ENCODE peak calls at places on chromosomes 16 and 17, in six cellular contexts. One of them, this sample, is unnamed.

GRCh38 chr16:11310997-11311561 is 29.9 kb upstream of the PRM1 start:
- DNase-seq in activated T-helper 2 cell treated with anti-CD3 and anti-CD28 coated beads, Interferon-gamma antibody, Interleukin-2, Interleukin-4, amounts not matched to agents 10 μg/mL and 5 μg/mL and 100 μg/mL, durations not matched to agents 14 hours and 24 hours and 36 hours: peak; percentile 65
- DNase-seq in NCI-H1092 treated with DMSO at 0.1 percent for 48 hours: no peak
- DNase-seq in activated CD8-positive, alpha-beta memory T cell treated with anti-CD3 and anti-CD28 coated beads for 4 hours: no peak
- DNase-seq in GOT3: no peak
- DNase-seq in non-pigmented ciliary epithelial cell: no peak
- DNase-seq in this sample: no peak

GRCh38 chr16:29686740-29687327 is 7.9 kb downstream of the QPRT start:
- DNase-seq in activated T-helper 2 cell treated with anti-CD3 and anti-CD28 coated beads, Interferon-gamma antibody, Interleukin-2, Interleukin-4, amounts not matched to agents 10 μg/mL and 5 μg/mL and 100 μg/mL, durations not matched to agents 14 hours and 24 hours and 36 hours: no peak
- DNase-seq in NCI-H1092 treated with DMSO at 0.1 percent for 48 hours: no peak
- DNase-seq in activated CD8-positive, alpha-beta memory T cell treated with anti-CD3 and anti-CD28 coated beads for 4 hours: no peak
- DNase-seq in GOT3: no peak
- DNase-seq in non-pigmented ciliary epithelial cell: no peak
- DNase-seq in this sample: no peak

GRCh38 chr17:42361781-42362186 is 26.5 kb downstream of the STAT3 start:
- DNase-seq in activated T-helper 2 cell treated with anti-CD3 and anti-CD28 coated beads, Interferon-gamma antibody, Interleukin-2, Interleukin-4, amounts not matched to agents 10 μg/mL and 5 μg/mL and 100 μg/mL, durations not matched to agents 14 hours and 24 hours and 36 hours: no peak
- DNase-seq in NCI-H1092 treated with DMSO at 0.1 percent for 48 hours: no peak
- DNase-seq in activated CD8-positive, alpha-beta memory T cell treated with anti-CD3 and anti-CD28 coated beads for 4 hours: peak; percentile 38
- DNase-seq in GOT3: no peak
- DNase-seq in non-pigmented ciliary epithelial cell: no peak
- DNase-seq in this sample: no peak

GRCh38 chr16:86994651-86995171 is 322.5 kb downstream of the C16orf95 start:
- DNase-seq in activated T-helper 2 cell treated with anti-CD3 and anti-CD28 coated beads, Interferon-gamma antibody, Interleukin-2, Interleukin-4, amounts not matched to agents 10 μg/mL and 5 μg/mL and 100 μg/mL, durations not matched to agents 14 hours and 24 hours and 36 hours: no peak
- DNase-seq in NCI-H1092 treated with DMSO at 0.1 percent for 48 hours: no peak
- DNase-seq in activated CD8-positive, alpha-beta memory T cell treated with anti-CD3 and anti-CD28 coated beads for 4 hours: no peak
- DNase-seq in GOT3: no peak
- DNase-seq in non-pigmented ciliary epithelial cell: peak; percentile 93
- DNase-seq in this sample: no peak

GRCh38 chr17:64687959-64688358 is 25.9 kb upstream of the SMURF2 start:
- DNase-seq in activated T-helper 2 cell treated with anti-CD3 and anti-CD28 coated beads, Interferon-gamma antibody, Interleukin-2, Interleukin-4, amounts not matched to agents 10 μg/mL and 5 μg/mL and 100 μg/mL, durations not matched to agents 14 hours and 24 hours and 36 hours: no peak
- DNase-seq in NCI-H1092 treated with DMSO at 0.1 percent for 48 hours: no peak
- DNase-seq in activated CD8-positive, alpha-beta memory T cell treated with anti-CD3 and anti-CD28 coated beads for 4 hours: no peak
- DNase-seq in GOT3: no peak
- DNase-seq in non-pigmented ciliary epithelial cell: no peak
- DNase-seq in this sample: no peak

GRCh38 chr17:50518265-50519023 is 10.2 kb downstream of the MYCBPAP start:
- DNase-seq in activated T-helper 2 cell treated with anti-CD3 and anti-CD28 coated beads, Interferon-gamma antibody, Interleukin-2, Interleukin-4, amounts not matched to agents 10 μg/mL and 5 μg/mL and 100 μg/mL, durations not matched to agents 14 hours and 24 hours and 36 hours: no peak
- DNase-seq in NCI-H1092 treated with DMSO at 0.1 percent for 48 hours: no peak
- DNase-seq in activated CD8-positive, alpha-beta memory T cell treated with anti-CD3 and anti-CD28 coated beads for 4 hours: no peak
- DNase-seq in GOT3: no peak
- DNase-seq in non-pigmented ciliary epithelial cell: no peak
- DNase-seq in this sample: no peak

GRCh38 chr16:49854227-49855203 is 1.4 kb downstream of the ZNF423 start:
- DNase-seq in activated T-helper 2 cell treated with anti-CD3 and anti-CD28 coated beads, Interferon-gamma antibody, Interleukin-2, Interleukin-4, amounts not matched to agents 10 μg/mL and 5 μg/mL and 100 μg/mL, durations not matched to agents 14 hours and 24 hours and 36 hours: no peak
- DNase-seq in NCI-H1092 treated with DMSO at 0.1 percent for 48 hours: no peak
- DNase-seq in activated CD8-positive, alpha-beta memory T cell treated with anti-CD3 and anti-CD28 coated beads for 4 hours: no peak
- DNase-seq in GOT3: no peak
- DNase-seq in non-pigmented ciliary epithelial cell: no peak
- DNase-seq in this sample: no peak

GRCh38 chr17:18217412-18218015 is 7.9 kb upstream of the LLGL1 start:
- DNase-seq in activated T-helper 2 cell treated with anti-CD3 and anti-CD28 coated beads, Interferon-gamma antibody, Interleukin-2, Interleukin-4, amounts not matched to agents 10 μg/mL and 5 μg/mL and 100 μg/mL, durations not matched to agents 14 hours and 24 hours and 36 hours: peak; percentile 65
- DNase-seq in NCI-H1092 treated with DMSO at 0.1 percent for 48 hours: peak; percentile 27
- DNase-seq in activated CD8-positive, alpha-beta memory T cell treated with anti-CD3 and anti-CD28 coated beads for 4 hours: peak; percentile 58
- DNase-seq in GOT3: peak; percentile 37
- DNase-seq in non-pigmented ciliary epithelial cell: peak; percentile 8
- DNase-seq in this sample: no peak

This sample was measured in esophagus squamous epithelium.